ENCODE peak calls at places on chromosome 5, in four cellular contexts. V is WTC11, B is K562, I is GM12878. R is an unnamed sample.

GRCh38 chr5:137300411-137301240 is 198.5 kb downstream of the SPOCK1 start:
- DNase-seq in V (no peak), I (no peak), B (no peak), R (no peak)

GRCh38 chr5:179436321-179437122 is 91.3 kb upstream of the ADAMTS2 start:
- DNase-seq in V (no peak), I (no peak), B (no peak), R (no peak)

GRCh38 chr5:179495906-179496455 is 54.4 kb upstream of the RUFY1 start:
- DNase-seq in V (no peak), I (no peak), B (no peak), R (no peak)

GRCh38 chr5:122501087-122501435 is 189.0 kb downstream of the SNCAIP start:
- DNase-seq in I (no peak), V (no peak), B (no peak), R (no peak)

GRCh38 chr5:58459860-58460726 is at the start of gene PLK2:
- DNase-seq in V (peak), B (no peak), I (no peak), R (peak)

GRCh38 chr5:4905674-4906528 is 234.2 kb upstream of the ADAMTS16 start:
- DNase-seq in V (peak), I (no peak), B (peak), R (peak)

GRCh38 chr5:7210549-7210948 is 185.4 kb upstream of the ADCY2 start:
- DNase-seq in I (no peak), B (no peak), V (no peak), R (no peak)

GRCh38 chr5:36150676-36151433 is 832 bp downstream of the LMBRD2 start:
- DNase-seq in V (peak), I (no peak), B (peak), R (peak)

GRCh38 chr5:623531-623930 is 11.4 kb downstream of the CEP72 start:
- DNase-seq in B (no peak), I (no peak), V (no peak), R (no peak)

GRCh38 chr5:142466195-142466951 is 141.6 kb upstream of the SPRY4 start:
- DNase-seq in B (peak), I (no peak), V (no peak), R (no peak)

GRCh38 chr5:76836181-76836580 is 13.6 kb upstream of the S100Z start:
- DNase-seq in V (no peak), B (no peak), I (no peak), R (no peak)

GRCh38 chr5:93246093-93246855 is 334.7 kb downstream of the NR2F1-AS1 start:
- DNase-seq in V (peak), I (no peak), B (no peak), R (peak)

GRCh38 chr5:96433066-96433447 is at the start of gene PCSK1:
- DNase-seq in V (peak), B (no peak), I (no peak), R (no peak)

GRCh38 chr5:57434227-57434640 is 48.4 kb downstream of the ACTBL2 start:
- DNase-seq in B (no peak), I (no peak), V (no peak), R (no peak)

GRCh38 chr5:368162-369084 is 46.9 kb downstream of the AHRR start:
- DNase-seq in V (peak), B (no peak), I (peak), R (no peak)

GRCh38 chr5:64667068-64667467 is 23.2 kb upstream of the SHISAL2B start:
- DNase-seq in I (no peak), V (no peak), B (no peak), R (no peak)

GRCh38 chr5:1435369-1435768 is 9.9 kb downstream of the SLC6A3 start:
- DNase-seq in B (no peak), I (no peak), V (no peak), R (no peak)

GRCh38 chr5:125310749-125311148 is 564.3 kb upstream of the ZNF608 start:
- DNase-seq in I (no peak), V (no peak), B (no peak), R (no peak)

GRCh38 chr5:178108966-178109365 is 4.4 kb upstream of the N4BP3 start:
- DNase-seq in B (no peak), V (no peak), I (no peak), R (no peak)

GRCh38 chr5:53871050-53871449 is 310.6 kb downstream of the NDUFS4 start:
- DNase-seq in I (no peak), B (no peak), V (no peak), R (no peak)

GRCh38 chr5:59430066-59430702 is 463.3 kb downstream of the PDE4D start:
- DNase-seq in V (no peak), B (no peak), I (no peak), R (no peak)

GRCh38 chr5:146042628-146043279 is 62.6 kb downstream of the PLAC8L1 start:
- DNase-seq in V (no peak), B (peak), I (no peak), R (no peak)

GRCh38 chr5:172872997-172873491 is 39.0 kb downstream of the ERGIC1 start:
- DNase-seq in V (no peak), I (no peak), B (no peak), R (no peak)

GRCh38 chr5:157744055-157745011 is 821 bp downstream of the LSM11 start:
- DNase-seq in I (no peak), V (peak), B (peak), R (no peak)

GRCh38 chr5:4518924-4519660 is 621.0 kb upstream of the ADAMTS16 start:
- DNase-seq in B (no peak), I (no peak), V (peak), R (no peak)

GRCh38 chr5:136007271-136007670 is 21.5 kb upstream of the TGFBI start:
- DNase-seq in I (no peak), B (no peak), V (no peak), R (peak)

GRCh38 chr5:136006767-136007251 is 22.0 kb upstream of the TGFBI start:
- DNase-seq in I (no peak), V (no peak), B (no peak), R (no peak)

GRCh38 chr5:136005371-136005770 is 23.4 kb upstream of the TGFBI start:
- DNase-seq in V (no peak), B (no peak), I (no peak), R (no peak)

GRCh38 chr5:136006164-136006563 is 22.6 kb upstream of the TGFBI start:
- DNase-seq in B (no peak), I (no peak), V (no peak), R (no peak)

DNA sequence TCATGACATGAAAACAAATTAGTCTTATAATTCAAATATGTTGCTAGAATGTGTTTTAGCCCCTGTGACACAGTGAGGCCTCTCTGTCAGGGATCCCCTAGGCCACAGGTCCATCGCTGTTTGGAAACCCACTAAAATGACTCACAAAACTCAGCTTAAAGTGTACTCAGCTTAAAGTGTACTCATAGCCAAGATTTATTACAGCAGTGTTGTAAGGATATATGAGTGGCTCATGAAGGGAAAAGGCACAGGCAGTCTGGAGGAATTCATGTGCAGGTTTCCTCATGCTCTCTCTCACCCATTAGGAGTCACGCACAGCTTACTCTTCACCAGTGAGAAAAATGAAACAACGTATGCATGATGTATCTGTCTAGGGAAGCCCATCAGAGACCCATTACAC is 24.4 kb upstream of the TGFBI start:
- DNase-seq in V (no peak), I (no peak), B (no peak), R (no peak)
- TF ChIP-seq ETV6 in V (no peak), I (no peak), B (no peak), R (no peak)

GRCh38 chr5:43209833-43210232 is 17.8 kb downstream of the NIM1K start:
- DNase-seq in V (no peak), B (no peak), I (no peak), R (no peak)

GRCh38 chr5:43204958-43205357 is 12.9 kb downstream of the NIM1K start:
- DNase-seq in B (peak), V (no peak), I (no peak), R (no peak)

GRCh38 chr5:43208658-43209057 is 16.6 kb downstream of the NIM1K start:
- DNase-seq in I (no peak), V (no peak), B (no peak), R (no peak)

GRCh38 chr5:43209060-43209459 is 17.0 kb downstream of the NIM1K start:
- DNase-seq in I (no peak), B (no peak), V (no peak), R (no peak)

DNA sequence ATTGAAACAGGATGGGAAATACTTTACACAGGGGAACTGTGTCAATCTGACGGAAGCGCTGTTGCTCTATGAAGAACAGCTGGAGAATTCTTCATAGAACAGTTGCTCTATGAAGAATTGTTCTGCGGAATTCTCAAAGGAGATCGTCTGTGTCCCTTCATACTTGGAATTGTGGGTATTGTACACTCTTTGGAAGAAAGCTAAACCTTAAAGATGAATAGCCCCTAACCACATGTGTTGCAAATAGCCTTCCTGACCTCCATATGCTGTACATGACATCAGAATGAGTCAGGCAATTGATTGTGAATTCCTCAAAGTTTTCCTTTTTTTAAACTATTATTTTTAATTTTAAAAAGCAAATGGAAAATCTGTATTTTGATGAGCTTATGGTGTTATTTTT is 15.6 kb downstream of the NIM1K start:
- DNase-seq in V (no peak), I (no peak), B (no peak), R (no peak)
- TF ChIP-seq ETV6 in V (no peak), I (no peak), B (no peak), R (no peak)

GRCh38 chr5:153618857-153619256 is 128.4 kb downstream of the GRIA1 start:
- DNase-seq in B (no peak), I (no peak), V (no peak), R (no peak)

GRCh38 chr5:153617190-153617589 is 126.7 kb downstream of the GRIA1 start:
- DNase-seq in I (no peak), B (no peak), V (no peak), R (no peak)

GRCh38 chr5:153619706-153620105 is 129.2 kb downstream of the GRIA1 start:
- DNase-seq in B (no peak), V (no peak), I (no peak), R (no peak)

GRCh38 chr5:153623117-153623516 is 132.6 kb downstream of the GRIA1 start:
- DNase-seq in I (no peak), B (no peak), V (no peak), R (no peak)

GRCh38 chr5:153618307-153618706 is 127.8 kb downstream of the GRIA1 start:
- DNase-seq in V (no peak), I (no peak), B (no peak), R (no peak)
- TF ChIP-seq ETV6 in V (no peak), I (no peak), B (no peak), R (no peak)

DNA sequence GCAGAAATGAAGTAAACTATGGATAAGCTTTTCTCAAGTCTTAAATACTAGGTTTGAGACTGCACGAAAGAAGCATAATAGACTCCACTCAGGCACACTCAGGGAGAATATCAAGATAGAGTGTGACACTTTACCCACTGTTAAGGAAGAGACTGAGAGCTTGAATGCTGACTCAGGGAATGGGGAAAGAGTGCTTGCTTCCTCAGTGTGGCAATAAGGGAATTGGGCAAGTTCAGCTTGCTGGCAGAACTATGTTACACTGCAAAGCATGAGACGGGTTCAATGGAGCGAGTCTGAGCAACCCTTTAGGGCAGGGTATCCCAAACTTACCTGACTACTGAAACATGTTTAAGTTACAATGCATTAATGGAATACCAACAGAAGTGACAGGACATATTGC is 237.7 kb upstream of the MEF2C start:
- DNase-seq in I (no peak), B (no peak), V (no peak), R (no peak)
- TF ChIP-seq ETV6 in I (no peak), B (no peak), V (no peak), R (no peak)

GRCh38 chr5:74136276-74136675 is 504.3 kb downstream of the ENC1 start:
- DNase-seq in I (no peak), V (no peak), B (no peak), R (no peak)
- TF ChIP-seq ETV6 in I (no peak), V (no peak), B (no peak), R (no peak)

GRCh38 chr5:127571314-127571713 is 53.9 kb downstream of the PRRC1 start:
- DNase-seq in V (no peak), B (no peak), I (no peak), R (no peak)

GRCh38 chr5:127574852-127575679 is 57.6 kb downstream of the PRRC1 start:
- DNase-seq in I (no peak), V (no peak), B (no peak), R (no peak)

GRCh38 chr5:127571732-127572131 is 54.3 kb downstream of the PRRC1 start:
- DNase-seq in B (no peak), I (no peak), V (no peak), R (no peak)

GRCh38 chr5:127577458-127577857 is 60.0 kb downstream of the PRRC1 start:
- DNase-seq in V (no peak), I (no peak), B (no peak), R (no peak)

DNA sequence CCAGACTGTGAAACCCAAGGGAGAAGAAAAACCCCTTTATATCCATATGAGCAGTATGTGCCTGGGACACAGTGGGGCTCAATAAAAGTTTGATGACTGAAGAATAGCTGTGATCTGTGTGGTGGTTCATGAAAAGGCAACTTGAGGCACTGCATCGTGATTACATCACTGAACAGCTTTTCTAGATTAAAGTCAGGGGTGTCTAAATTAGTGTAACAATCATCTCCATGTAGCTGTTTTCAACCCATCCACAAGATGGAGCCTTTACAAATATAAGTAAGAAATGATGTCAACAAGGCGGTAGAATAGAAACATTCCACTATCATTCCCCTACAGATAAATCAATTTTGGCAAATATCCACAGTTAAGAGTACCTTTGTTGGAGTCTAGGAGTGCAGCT is 55.5 kb downstream of the PRRC1 start:
- DNase-seq in I (no peak), V (no peak), B (peak), R (no peak)
- TF ChIP-seq ETV6 in I (no peak), V (no peak), B (no peak), R (no peak)

R was measured in HepG2.